ENCODE peak calls at places on chromosomes 4 and X, in seven cellular contexts. One of them, this sample, is unnamed.

GRCh38 chrX:11499076-11500044 is 166.4 kb downstream of the ARHGAP6 start:
- DNase-seq in left ventricle myocardium inferior: no peak
- DNase-seq in body of pancreas: no peak
- DNase-seq in ovary: no peak
- DNase-seq in HL-60: no peak
- DNase-seq in RWPE2: no peak
- DNase-seq in upper lobe of right lung: no peak
- DNase-seq in this sample: no peak

GRCh38 chr4:113049421-113050355 is at the start of gene ANK2:
- DNase-seq in RWPE2: no peak
- DNase-seq in body of pancreas: no peak
- DNase-seq in ovary: peak
- DNase-seq in left ventricle myocardium inferior: no peak
- DNase-seq in HL-60: no peak
- DNase-seq in upper lobe of right lung: no peak
- DNase-seq in this sample: peak

GRCh38 chrX:103446665-103447302 is 70.4 kb downstream of the BEX3 start:
- DNase-seq in RWPE2: peak
- DNase-seq in upper lobe of right lung: no peak
- DNase-seq in body of pancreas: no peak
- DNase-seq in HL-60: no peak
- DNase-seq in ovary: no peak
- DNase-seq in left ventricle myocardium inferior: no peak
- DNase-seq in this sample: no peak

GRCh38 chrX:29617276-29617675 is 598.1 kb upstream of the MAGEB2 start:
- DNase-seq in RWPE2: no peak
- DNase-seq in HL-60: no peak
- DNase-seq in upper lobe of right lung: no peak
- DNase-seq in left ventricle myocardium inferior: no peak
- DNase-seq in body of pancreas: no peak
- DNase-seq in ovary: no peak
- DNase-seq in this sample: no peak

GRCh38 chrX:791479-792034 is 161.0 kb downstream of the SHOX start:
- DNase-seq in left ventricle myocardium inferior: no peak
- DNase-seq in RWPE2: no peak
- DNase-seq in upper lobe of right lung: no peak
- DNase-seq in ovary: no peak
- DNase-seq in body of pancreas: no peak
- DNase-seq in HL-60: no peak
- DNase-seq in this sample: no peak

GRCh38 chr4:126839066-126839465 is 793.7 kb upstream of the INTU start:
- DNase-seq in ovary: no peak
- DNase-seq in upper lobe of right lung: no peak
- DNase-seq in HL-60: no peak
- DNase-seq in RWPE2: no peak
- DNase-seq in left ventricle myocardium inferior: no peak
- DNase-seq in body of pancreas: no peak
- DNase-seq in this sample: no peak

GRCh38 chrX:9576059-9576458 is 111.2 kb downstream of the TBL1X start:
- DNase-seq in upper lobe of right lung: no peak
- DNase-seq in left ventricle myocardium inferior: no peak
- DNase-seq in RWPE2: no peak
- DNase-seq in body of pancreas: no peak
- DNase-seq in ovary: no peak
- DNase-seq in HL-60: no peak
- DNase-seq in this sample: no peak

GRCh38 chr4:166198516-166198915 is 325.5 kb downstream of the TLL1 start:
- DNase-seq in HL-60: no peak
- DNase-seq in ovary: no peak
- DNase-seq in body of pancreas: no peak
- DNase-seq in upper lobe of right lung: no peak
- DNase-seq in left ventricle myocardium inferior: no peak
- DNase-seq in RWPE2: no peak
- DNase-seq in this sample: no peak

GRCh38 chrX:40377684-40378083 is 203.1 kb upstream of the ATP6AP2 start:
- DNase-seq in upper lobe of right lung: no peak
- DNase-seq in HL-60: no peak
- DNase-seq in body of pancreas: no peak
- DNase-seq in ovary: no peak
- DNase-seq in RWPE2: no peak
- DNase-seq in left ventricle myocardium inferior: no peak
- DNase-seq in this sample: no peak

GRCh38 chr4:90951037-90951436 is 823.8 kb downstream of the CCSER1 start:
- DNase-seq in HL-60: no peak
- DNase-seq in upper lobe of right lung: no peak
- DNase-seq in left ventricle myocardium inferior: no peak
- DNase-seq in RWPE2: no peak
- DNase-seq in body of pancreas: no peak
- DNase-seq in ovary: no peak
- DNase-seq in this sample: no peak

GRCh38 chr4:184680698-184681097 is 31.2 kb downstream of the PRIMPOL start:
- DNase-seq in left ventricle myocardium inferior: no peak
- DNase-seq in HL-60: no peak
- DNase-seq in upper lobe of right lung: no peak
- DNase-seq in RWPE2: no peak
- DNase-seq in ovary: no peak
- DNase-seq in body of pancreas: no peak
- DNase-seq in this sample: no peak

GRCh38 chr4:15938182-15938581 is 358 bp downstream of the FGFBP1 start:
- DNase-seq in body of pancreas: peak
- DNase-seq in HL-60: no peak
- DNase-seq in left ventricle myocardium inferior: no peak
- DNase-seq in RWPE2: peak
- DNase-seq in upper lobe of right lung: peak
- DNase-seq in ovary: no peak
- DNase-seq in this sample: no peak

GRCh38 chr4:76233967-76234678 is 17.4 kb upstream of the FAM47E start:
- DNase-seq in left ventricle myocardium inferior: no peak
- DNase-seq in HL-60: no peak
- DNase-seq in RWPE2: no peak
- DNase-seq in body of pancreas: no peak
- DNase-seq in upper lobe of right lung: peak
- DNase-seq in ovary: no peak
- DNase-seq in this sample: no peak

GRCh38 chr4:158169516-158169915 is 3.3 kb downstream of the GASK1B start:
- DNase-seq in body of pancreas: no peak
- DNase-seq in HL-60: no peak
- DNase-seq in left ventricle myocardium inferior: no peak
- DNase-seq in ovary: no peak
- DNase-seq in RWPE2: no peak
- DNase-seq in upper lobe of right lung: no peak
- DNase-seq in this sample: no peak

GRCh38 chrX:3026074-3026588 is 15.1 kb upstream of the ARSF start:
- DNase-seq in ovary: no peak
- DNase-seq in upper lobe of right lung: no peak
- DNase-seq in RWPE2: no peak
- DNase-seq in body of pancreas: peak
- DNase-seq in left ventricle myocardium inferior: no peak
- DNase-seq in HL-60: no peak
- DNase-seq in this sample: no peak

GRCh38 chrX:8731579-8732395 is at the start of gene ANOS1:
- DNase-seq in HL-60: no peak
- DNase-seq in upper lobe of right lung: peak
- DNase-seq in RWPE2: no peak
- DNase-seq in body of pancreas: peak
- DNase-seq in ovary: no peak
- DNase-seq in left ventricle myocardium inferior: peak
- DNase-seq in this sample: peak

GRCh38 chr4:177301127-177301639 is 8.5 kb upstream of the NEIL3 start:
- DNase-seq in left ventricle myocardium inferior: no peak
- DNase-seq in RWPE2: no peak
- DNase-seq in upper lobe of right lung: no peak
- DNase-seq in HL-60: peak
- DNase-seq in body of pancreas: no peak
- DNase-seq in ovary: no peak
- DNase-seq in this sample: no peak

GRCh38 chr4:24229976-24230375 is 340.1 kb upstream of the PPARGC1A start:
- DNase-seq in ovary: no peak
- DNase-seq in upper lobe of right lung: no peak
- DNase-seq in RWPE2: no peak
- DNase-seq in left ventricle myocardium inferior: no peak
- DNase-seq in body of pancreas: no peak
- DNase-seq in HL-60: no peak
- DNase-seq in this sample: no peak

GRCh38 chrX:1391370-1391706 is 575 bp downstream of the SLC25A6 start:
- DNase-seq in HL-60: no peak
- DNase-seq in RWPE2: no peak
- DNase-seq in body of pancreas: peak
- DNase-seq in left ventricle myocardium inferior: no peak
- DNase-seq in ovary: no peak
- DNase-seq in upper lobe of right lung: no peak
- DNase-seq in this sample: no peak

DNA sequence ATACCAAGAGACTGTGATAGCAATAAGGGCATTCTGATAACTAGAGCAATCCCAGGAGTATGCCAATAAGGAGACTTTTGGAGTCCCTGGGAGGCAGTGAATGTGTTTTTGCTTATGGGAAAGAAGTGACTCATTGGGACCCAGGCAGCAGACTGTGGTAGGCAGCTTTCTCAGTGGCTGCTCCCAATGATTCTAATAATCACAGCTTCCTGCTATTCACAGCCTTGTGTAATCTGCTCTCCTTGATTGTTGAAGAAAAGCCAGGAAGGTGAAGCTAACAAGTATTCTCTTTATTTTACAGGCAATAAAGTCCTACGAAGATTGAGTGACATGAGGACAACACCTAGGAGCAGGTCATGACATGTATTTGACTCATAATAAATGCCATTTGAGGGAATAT is 70.3 kb upstream of the DDX60 start:
- DNase-seq in left ventricle myocardium inferior: no peak
- DNase-seq in HL-60: no peak
- DNase-seq in ovary: no peak
- DNase-seq in upper lobe of right lung: no peak
- DNase-seq in RWPE2: no peak
- DNase-seq in body of pancreas: no peak
- DNase-seq in this sample: no peak
- H3K27ac ChIP-seq in left ventricle myocardium inferior: no peak
- H3K27ac ChIP-seq in HL-60: no peak
- H3K27ac ChIP-seq in ovary: no peak
- H3K27ac ChIP-seq in upper lobe of right lung: no peak
- H3K27ac ChIP-seq in RWPE2: peak
- H3K27ac ChIP-seq in body of pancreas: no peak
- H3K27ac ChIP-seq in this sample: no peak

GRCh38 chr4:40199179-40199670 is 2.4 kb downstream of the RHOH start:
- DNase-seq in HL-60: no peak
- DNase-seq in RWPE2: no peak
- DNase-seq in left ventricle myocardium inferior: no peak
- DNase-seq in upper lobe of right lung: no peak
- DNase-seq in body of pancreas: no peak
- DNase-seq in ovary: no peak
- DNase-seq in this sample: no peak
- H3K27ac ChIP-seq in HL-60: peak
- H3K27ac ChIP-seq in RWPE2: no peak
- H3K27ac ChIP-seq in left ventricle myocardium inferior: no peak
- H3K27ac ChIP-seq in upper lobe of right lung: peak
- H3K27ac ChIP-seq in body of pancreas: no peak
- H3K27ac ChIP-seq in ovary: no peak
- H3K27ac ChIP-seq in this sample: no peak

GRCh38 chrX:24396236-24396929 is 35.9 kb downstream of the SUPT20HL1 start:
- DNase-seq in RWPE2: no peak
- DNase-seq in body of pancreas: no peak
- DNase-seq in HL-60: no peak
- DNase-seq in ovary: no peak
- DNase-seq in left ventricle myocardium inferior: no peak
- DNase-seq in upper lobe of right lung: no peak
- DNase-seq in this sample: no peak

GRCh38 chrX:24395775-24396174 is 35.3 kb downstream of the SUPT20HL1 start:
- DNase-seq in body of pancreas: peak
- DNase-seq in upper lobe of right lung: no peak
- DNase-seq in left ventricle myocardium inferior: no peak
- DNase-seq in ovary: no peak
- DNase-seq in HL-60: peak
- DNase-seq in RWPE2: no peak
- DNase-seq in this sample: peak

GRCh38 chrX:24392709-24393108 is 32.3 kb downstream of the SUPT20HL1 start:
- DNase-seq in HL-60: no peak
- DNase-seq in ovary: no peak
- DNase-seq in left ventricle myocardium inferior: peak
- DNase-seq in body of pancreas: no peak
- DNase-seq in RWPE2: no peak
- DNase-seq in upper lobe of right lung: no peak
- DNase-seq in this sample: no peak

GRCh38 chrX:24398766-24399165 is 38.3 kb downstream of the SUPT20HL1 start:
- DNase-seq in ovary: no peak
- DNase-seq in RWPE2: no peak
- DNase-seq in HL-60: no peak
- DNase-seq in upper lobe of right lung: no peak
- DNase-seq in body of pancreas: no peak
- DNase-seq in left ventricle myocardium inferior: no peak
- DNase-seq in this sample: no peak

DNA sequence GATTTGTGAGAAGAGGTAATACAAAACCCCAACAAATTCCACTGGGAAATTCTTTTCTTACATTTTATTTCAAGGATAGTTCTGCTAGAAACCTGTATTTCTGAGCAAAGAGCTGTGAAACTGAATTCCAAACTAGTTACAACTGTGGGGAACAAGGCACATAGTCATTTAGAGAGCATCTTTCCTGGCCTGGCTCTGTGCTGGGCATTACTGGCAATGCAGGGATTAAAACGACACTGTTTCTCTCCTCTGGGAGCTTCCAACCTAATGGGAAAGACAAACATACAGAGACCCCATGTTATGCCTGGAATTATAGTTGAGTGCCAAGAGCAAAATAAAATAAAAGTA is 36.5 kb downstream of the SUPT20HL1 start:
- DNase-seq in body of pancreas: no peak
- DNase-seq in RWPE2: no peak
- DNase-seq in upper lobe of right lung: no peak
- DNase-seq in left ventricle myocardium inferior: no peak
- DNase-seq in HL-60: no peak
- DNase-seq in ovary: no peak
- DNase-seq in this sample: no peak
- H3K27ac ChIP-seq in body of pancreas: peak
- H3K27ac ChIP-seq in RWPE2: no peak
- H3K27ac ChIP-seq in upper lobe of right lung: no peak
- H3K27ac ChIP-seq in left ventricle myocardium inferior: peak
- H3K27ac ChIP-seq in HL-60: no peak
- H3K27ac ChIP-seq in ovary: peak
- H3K27ac ChIP-seq in this sample: no peak

GRCh38 chrX:84362184-84362838 is 139.9 kb downstream of the HDX start:
- DNase-seq in HL-60: no peak
- DNase-seq in left ventricle myocardium inferior: no peak
- DNase-seq in body of pancreas: no peak
- DNase-seq in ovary: no peak
- DNase-seq in RWPE2: no peak
- DNase-seq in upper lobe of right lung: no peak
- DNase-seq in this sample: no peak

GRCh38 chrX:84363054-84363453 is 139.2 kb downstream of the HDX start:
- DNase-seq in RWPE2: no peak
- DNase-seq in ovary: no peak
- DNase-seq in left ventricle myocardium inferior: no peak
- DNase-seq in HL-60: no peak
- DNase-seq in body of pancreas: no peak
- DNase-seq in upper lobe of right lung: no peak
- DNase-seq in this sample: no peak

DNA sequence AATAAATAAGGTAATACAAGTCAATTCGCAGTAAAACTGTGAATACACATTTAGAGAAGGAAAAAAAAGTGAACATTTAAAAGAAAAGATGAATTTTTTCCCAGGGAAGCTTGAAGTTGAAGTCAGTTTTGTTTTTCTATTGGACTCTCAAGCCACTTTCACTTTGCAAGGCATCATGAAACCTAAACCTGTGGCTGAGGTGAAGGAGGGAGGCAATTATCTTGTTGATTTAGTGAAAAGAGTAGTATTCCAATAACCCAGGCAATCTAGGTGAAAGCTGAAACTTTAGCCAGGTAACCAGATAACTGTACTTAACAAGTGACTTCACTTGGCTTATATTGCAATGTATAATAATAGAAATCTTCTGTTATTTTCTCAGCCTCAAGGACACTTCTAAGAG is 138.6 kb downstream of the HDX start:
- DNase-seq in HL-60: no peak
- DNase-seq in upper lobe of right lung: no peak
- DNase-seq in RWPE2: no peak
- DNase-seq in left ventricle myocardium inferior: no peak
- DNase-seq in ovary: no peak
- DNase-seq in body of pancreas: no peak
- DNase-seq in this sample: no peak
- H3K27ac ChIP-seq in HL-60: no peak
- H3K27ac ChIP-seq in upper lobe of right lung: no peak
- H3K27ac ChIP-seq in RWPE2: no peak
- H3K27ac ChIP-seq in left ventricle myocardium inferior: no peak
- H3K27ac ChIP-seq in ovary: no peak
- H3K27ac ChIP-seq in body of pancreas: no peak
- H3K27ac ChIP-seq in this sample: no peak